ENCODE peak calls at places on chromosome 9, in four cellular contexts. One of them, this sample, is unnamed.
A peak's percentile ranks its signal among the peaks of the same experiment; 100 is the strongest.

GRCh38 chr9:78031271-78031825 is at the start of gene GNAQ:
- DNase-seq in lung: no peak
- DNase-seq in cardiac fibroblast: no peak
- DNase-seq in fibroblast of pulmonary artery: no peak
- DNase-seq in this sample: no peak

GRCh38 chr9:5269249-5269715 is 35.2 kb downstream of the RLN2 start:
- DNase-seq in fibroblast of pulmonary artery: peak; percentile 83
- DNase-seq in lung: no peak
- DNase-seq in cardiac fibroblast: peak; percentile 85
- DNase-seq in this sample: peak; percentile 80

GRCh38 chr9:93061791-93062299 is 3.3 kb downstream of the SUSD3 start:
- DNase-seq in cardiac fibroblast: no peak
- DNase-seq in fibroblast of pulmonary artery: no peak
- DNase-seq in lung: no peak
- DNase-seq in this sample: no peak

GRCh38 chr9:98117984-98118639 is 910 bp downstream of the TRIM14 start:
- DNase-seq in lung: no peak
- DNase-seq in fibroblast of pulmonary artery: peak; percentile 42
- DNase-seq in cardiac fibroblast: peak; percentile 19
- DNase-seq in this sample: peak; percentile 38

GRCh38 chr9:127521919-127522304 is 70.6 kb downstream of the LRSAM1 start:
- DNase-seq in lung: no peak
- DNase-seq in fibroblast of pulmonary artery: no peak
- DNase-seq in cardiac fibroblast: no peak
- DNase-seq in this sample: no peak

GRCh38 chr9:129983891-129984290 is 59.1 kb downstream of the FNBP1 start:
- DNase-seq in lung: no peak
- DNase-seq in fibroblast of pulmonary artery: peak; percentile 54
- DNase-seq in cardiac fibroblast: peak; percentile 77
- DNase-seq in this sample: peak; percentile 53

GRCh38 chr9:109258619-109259321 is 62.1 kb downstream of the EPB41L4B start:
- DNase-seq in lung: no peak
- DNase-seq in cardiac fibroblast: no peak
- DNase-seq in fibroblast of pulmonary artery: no peak
- DNase-seq in this sample: no peak

GRCh38 chr9:109212768-109213167 is 45.7 kb upstream of the FRRS1L start:
- DNase-seq in cardiac fibroblast: no peak
- DNase-seq in fibroblast of pulmonary artery: no peak
- DNase-seq in lung: no peak
- DNase-seq in this sample: no peak

GRCh38 chr9:75088646-75089368 is 493 bp downstream of the OSTF1 start:
- DNase-seq in fibroblast of pulmonary artery: peak; percentile 69
- DNase-seq in cardiac fibroblast: peak; percentile 57
- DNase-seq in lung: peak; percentile 69
- DNase-seq in this sample: peak; percentile 56

GRCh38 chr9:119868694-119869093 is 499.5 kb upstream of the BRINP1 start:
- DNase-seq in cardiac fibroblast: no peak
- DNase-seq in fibroblast of pulmonary artery: no peak
- DNase-seq in lung: no peak
- DNase-seq in this sample: no peak

GRCh38 chr9:73269430-73270101 is 117.9 kb downstream of the ANXA1 start:
- DNase-seq in cardiac fibroblast: peak; percentile 49
- DNase-seq in fibroblast of pulmonary artery: peak; percentile 42
- DNase-seq in lung: no peak
- DNase-seq in this sample: peak; percentile 83

GRCh38 chr9:70954126-70954525 is 167.3 kb downstream of the TRPM3 start:
- DNase-seq in cardiac fibroblast: peak; percentile 90
- DNase-seq in lung: no peak
- DNase-seq in fibroblast of pulmonary artery: peak; percentile 91
- DNase-seq in this sample: peak; percentile 86

GRCh38 chr9:91164724-91165520 is 196.8 kb downstream of the AUH start:
- DNase-seq in cardiac fibroblast: peak; percentile 94
- DNase-seq in lung: no peak
- DNase-seq in fibroblast of pulmonary artery: peak; percentile 93
- DNase-seq in this sample: peak; percentile 98

DNA sequence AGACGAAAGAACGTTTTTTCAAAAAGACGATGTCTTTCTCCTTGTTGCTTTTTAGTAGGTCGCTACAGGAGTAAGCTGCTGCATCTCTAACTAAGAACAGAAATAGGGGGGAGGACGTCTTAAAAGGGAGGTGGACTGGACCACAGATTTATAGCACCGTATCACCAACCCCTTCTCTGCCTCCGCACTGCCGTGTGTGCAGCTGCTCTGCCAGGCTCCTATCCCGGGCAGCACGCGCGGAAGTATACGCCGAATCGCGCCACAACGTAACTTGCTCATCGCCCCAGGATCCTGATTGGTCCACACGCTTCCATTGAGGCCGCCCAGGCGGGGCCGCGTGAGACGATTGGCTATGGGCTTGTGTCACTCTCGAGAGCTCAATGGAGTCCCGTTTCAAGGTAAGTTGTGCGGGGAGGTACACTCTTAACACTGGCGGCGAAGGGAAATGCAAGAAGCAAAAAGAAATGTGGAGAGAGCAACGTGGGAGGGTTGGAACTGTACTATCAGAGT is at the start of gene ELAVL2:
- DNase-seq in fibroblast of pulmonary artery: peak; percentile 85
- DNase-seq in lung: peak; percentile 82
- DNase-seq in cardiac fibroblast: peak; percentile 83
- DNase-seq in this sample: peak; percentile 63
- H3K4me3 ChIP-seq in fibroblast of pulmonary artery: peak within 1 kb of the TSS; percentile 43
- H3K4me3 ChIP-seq in lung: no peak within 1 kb of the TSS
- H3K4me3 ChIP-seq in cardiac fibroblast: peak within 1 kb of the TSS; percentile 24
- H3K4me3 ChIP-seq in this sample: peak within 1 kb of the TSS; percentile 20

GRCh38 chr9:86275962-86276361 is 6.4 kb downstream of the ISCA1 start:
- DNase-seq in lung: no peak
- DNase-seq in cardiac fibroblast: peak; percentile 21
- DNase-seq in fibroblast of pulmonary artery: no peak
- DNase-seq in this sample: peak; percentile 52
- TF ChIP-seq CTCF in lung: no peak
- TF ChIP-seq CTCF in cardiac fibroblast: peak; percentile 16
- TF ChIP-seq CTCF in fibroblast of pulmonary artery: peak; percentile 29
- TF ChIP-seq CTCF in this sample: peak; percentile 58

GRCh38 chr9:115694014-115694413 is 459.6 kb upstream of the PAPPA start:
- DNase-seq in fibroblast of pulmonary artery: peak; percentile 99
- DNase-seq in lung: no peak
- DNase-seq in cardiac fibroblast: peak; percentile 99
- DNase-seq in this sample: peak; percentile 98
- H3K4me3 ChIP-seq in fibroblast of pulmonary artery: no peak overlapping the region
- H3K4me3 ChIP-seq in lung: no peak overlapping the region
- H3K4me3 ChIP-seq in cardiac fibroblast: no peak overlapping the region
- H3K4me3 ChIP-seq in this sample: no peak overlapping the region

GRCh38 chr9:132708769-132709168 is 38.5 kb downstream of the GTF3C4 start:
- DNase-seq in fibroblast of pulmonary artery: no peak
- DNase-seq in lung: no peak
- DNase-seq in cardiac fibroblast: no peak
- DNase-seq in this sample: no peak
- TF ChIP-seq CTCF in fibroblast of pulmonary artery: no peak
- TF ChIP-seq CTCF in lung: no peak
- TF ChIP-seq CTCF in cardiac fibroblast: no peak
- TF ChIP-seq CTCF in this sample: no peak

This sample was measured in choroid plexus epithelial cell.